ENCODE peak calls at places on chromosomes 4 and X, in six cellular contexts. One of them, this sample, is unnamed.

GRCh38 chr4:127732623-127733199 is 2.5 kb downstream of the SLC25A31 start:
- DNase-seq in iPS-NIHi11: peak
- DNase-seq in stimulated activated CD8-positive, alpha-beta memory T cell treated with anti-CD3 and anti-CD28 coated beads, Interleukin-15, amount 100 ng/mL, for 1 hour: no peak
- DNase-seq in GM12865: peak
- DNase-seq in effector CD4-positive, alpha-beta T cell: no peak
- DNase-seq in brain microvascular endothelial cell: peak
- DNase-seq in this sample: peak

GRCh38 chrX:119015407-119016242 is 41.2 kb downstream of the LONRF3 start:
- DNase-seq in GM12865: peak
- DNase-seq in iPS-NIHi11: no peak
- DNase-seq in stimulated activated CD8-positive, alpha-beta memory T cell treated with anti-CD3 and anti-CD28 coated beads, Interleukin-15, amount 100 ng/mL, for 1 hour: no peak
- DNase-seq in brain microvascular endothelial cell: peak
- DNase-seq in effector CD4-positive, alpha-beta T cell: no peak
- DNase-seq in this sample: no peak

GRCh38 chrX:45761920-45762319 is 561.2 kb upstream of the DIPK2B start:
- DNase-seq in brain microvascular endothelial cell: no peak
- DNase-seq in iPS-NIHi11: no peak
- DNase-seq in effector CD4-positive, alpha-beta T cell: no peak
- DNase-seq in stimulated activated CD8-positive, alpha-beta memory T cell treated with anti-CD3 and anti-CD28 coated beads, Interleukin-15, amount 100 ng/mL, for 1 hour: no peak
- DNase-seq in GM12865: no peak
- DNase-seq in this sample: no peak

GRCh38 chr4:94933799-94934198 is 176.0 kb downstream of the BMPR1B start:
- DNase-seq in effector CD4-positive, alpha-beta T cell: no peak
- DNase-seq in brain microvascular endothelial cell: peak
- DNase-seq in iPS-NIHi11: no peak
- DNase-seq in stimulated activated CD8-positive, alpha-beta memory T cell treated with anti-CD3 and anti-CD28 coated beads, Interleukin-15, amount 100 ng/mL, for 1 hour: no peak
- DNase-seq in GM12865: no peak
- DNase-seq in this sample: no peak

GRCh38 chr4:602559-602942 is 22.8 kb upstream of the PDE6B start:
- DNase-seq in iPS-NIHi11: peak
- DNase-seq in GM12865: no peak
- DNase-seq in effector CD4-positive, alpha-beta T cell: no peak
- DNase-seq in stimulated activated CD8-positive, alpha-beta memory T cell treated with anti-CD3 and anti-CD28 coated beads, Interleukin-15, amount 100 ng/mL, for 1 hour: peak
- DNase-seq in brain microvascular endothelial cell: no peak
- DNase-seq in this sample: peak

GRCh38 chrX:103398321-103398937 is 22.1 kb downstream of the BEX3 start:
- DNase-seq in iPS-NIHi11: no peak
- DNase-seq in stimulated activated CD8-positive, alpha-beta memory T cell treated with anti-CD3 and anti-CD28 coated beads, Interleukin-15, amount 100 ng/mL, for 1 hour: no peak
- DNase-seq in brain microvascular endothelial cell: peak
- DNase-seq in GM12865: no peak
- DNase-seq in effector CD4-positive, alpha-beta T cell: no peak
- DNase-seq in this sample: no peak

GRCh38 chrX:16267431-16267830 is 100.2 kb downstream of the MAGEB17 start:
- DNase-seq in iPS-NIHi11: no peak
- DNase-seq in stimulated activated CD8-positive, alpha-beta memory T cell treated with anti-CD3 and anti-CD28 coated beads, Interleukin-15, amount 100 ng/mL, for 1 hour: no peak
- DNase-seq in GM12865: no peak
- DNase-seq in effector CD4-positive, alpha-beta T cell: no peak
- DNase-seq in brain microvascular endothelial cell: no peak
- DNase-seq in this sample: no peak

GRCh38 chr4:15947684-15948083 is 9.1 kb upstream of the FGFBP1 start:
- DNase-seq in brain microvascular endothelial cell: no peak
- DNase-seq in effector CD4-positive, alpha-beta T cell: no peak
- DNase-seq in GM12865: no peak
- DNase-seq in iPS-NIHi11: no peak
- DNase-seq in stimulated activated CD8-positive, alpha-beta memory T cell treated with anti-CD3 and anti-CD28 coated beads, Interleukin-15, amount 100 ng/mL, for 1 hour: no peak
- DNase-seq in this sample: no peak

GRCh38 chrX:120380699-120381098 is 18.8 kb downstream of the ATP1B4 start:
- DNase-seq in effector CD4-positive, alpha-beta T cell: no peak
- DNase-seq in stimulated activated CD8-positive, alpha-beta memory T cell treated with anti-CD3 and anti-CD28 coated beads, Interleukin-15, amount 100 ng/mL, for 1 hour: no peak
- DNase-seq in brain microvascular endothelial cell: no peak
- DNase-seq in GM12865: peak
- DNase-seq in iPS-NIHi11: peak
- DNase-seq in this sample: no peak

GRCh38 chrX:24372021-24372763 is 11.8 kb downstream of the SUPT20HL1 start:
- DNase-seq in effector CD4-positive, alpha-beta T cell: no peak
- DNase-seq in GM12865: no peak
- DNase-seq in stimulated activated CD8-positive, alpha-beta memory T cell treated with anti-CD3 and anti-CD28 coated beads, Interleukin-15, amount 100 ng/mL, for 1 hour: no peak
- DNase-seq in iPS-NIHi11: no peak
- DNase-seq in brain microvascular endothelial cell: no peak
- DNase-seq in this sample: no peak

GRCh38 chrX:71195959-71196727 is 26.9 kb upstream of the GJB1 start:
- DNase-seq in GM12865: peak
- DNase-seq in effector CD4-positive, alpha-beta T cell: no peak
- DNase-seq in stimulated activated CD8-positive, alpha-beta memory T cell treated with anti-CD3 and anti-CD28 coated beads, Interleukin-15, amount 100 ng/mL, for 1 hour: no peak
- DNase-seq in iPS-NIHi11: peak
- DNase-seq in brain microvascular endothelial cell: no peak
- DNase-seq in this sample: no peak

GRCh38 chr4:108683479-108683878 is 33.1 kb downstream of the OSTC start:
- DNase-seq in brain microvascular endothelial cell: peak
- DNase-seq in stimulated activated CD8-positive, alpha-beta memory T cell treated with anti-CD3 and anti-CD28 coated beads, Interleukin-15, amount 100 ng/mL, for 1 hour: no peak
- DNase-seq in GM12865: peak
- DNase-seq in effector CD4-positive, alpha-beta T cell: no peak
- DNase-seq in iPS-NIHi11: peak
- DNase-seq in this sample: no peak

GRCh38 chrX:19382500-19383145 is 38.9 kb downstream of the PDHA1 start:
- DNase-seq in stimulated activated CD8-positive, alpha-beta memory T cell treated with anti-CD3 and anti-CD28 coated beads, Interleukin-15, amount 100 ng/mL, for 1 hour: peak
- DNase-seq in effector CD4-positive, alpha-beta T cell: peak
- DNase-seq in brain microvascular endothelial cell: peak
- DNase-seq in iPS-NIHi11: peak
- DNase-seq in GM12865: peak
- DNase-seq in this sample: no peak

GRCh38 chr4:141458501-141458900 is 177.9 kb upstream of the IL15 start:
- DNase-seq in GM12865: no peak
- DNase-seq in brain microvascular endothelial cell: peak
- DNase-seq in iPS-NIHi11: no peak
- DNase-seq in effector CD4-positive, alpha-beta T cell: no peak
- DNase-seq in stimulated activated CD8-positive, alpha-beta memory T cell treated with anti-CD3 and anti-CD28 coated beads, Interleukin-15, amount 100 ng/mL, for 1 hour: no peak
- DNase-seq in this sample: no peak

GRCh38 chr4:15479089-15479912 is 9.6 kb downstream of the CC2D2A start:
- DNase-seq in GM12865: peak
- DNase-seq in iPS-NIHi11: peak
- DNase-seq in stimulated activated CD8-positive, alpha-beta memory T cell treated with anti-CD3 and anti-CD28 coated beads, Interleukin-15, amount 100 ng/mL, for 1 hour: no peak
- DNase-seq in brain microvascular endothelial cell: peak
- DNase-seq in effector CD4-positive, alpha-beta T cell: no peak
- DNase-seq in this sample: no peak

GRCh38 chr4:124943145-124943889 is 230.8 kb upstream of the ANKRD50 start:
- DNase-seq in GM12865: no peak
- DNase-seq in brain microvascular endothelial cell: peak
- DNase-seq in iPS-NIHi11: no peak
- DNase-seq in effector CD4-positive, alpha-beta T cell: no peak
- DNase-seq in stimulated activated CD8-positive, alpha-beta memory T cell treated with anti-CD3 and anti-CD28 coated beads, Interleukin-15, amount 100 ng/mL, for 1 hour: no peak
- DNase-seq in this sample: no peak

GRCh38 chr4:124414641-124415040 is 297.9 kb downstream of the ANKRD50 start:
- DNase-seq in stimulated activated CD8-positive, alpha-beta memory T cell treated with anti-CD3 and anti-CD28 coated beads, Interleukin-15, amount 100 ng/mL, for 1 hour: no peak
- DNase-seq in GM12865: no peak
- DNase-seq in iPS-NIHi11: no peak
- DNase-seq in brain microvascular endothelial cell: peak
- DNase-seq in effector CD4-positive, alpha-beta T cell: no peak
- DNase-seq in this sample: no peak

GRCh38 chrX:110786486-110786885 is 9.1 kb downstream of the CHRDL1 start:
- DNase-seq in iPS-NIHi11: no peak
- DNase-seq in brain microvascular endothelial cell: no peak
- DNase-seq in stimulated activated CD8-positive, alpha-beta memory T cell treated with anti-CD3 and anti-CD28 coated beads, Interleukin-15, amount 100 ng/mL, for 1 hour: no peak
- DNase-seq in GM12865: no peak
- DNase-seq in effector CD4-positive, alpha-beta T cell: no peak
- DNase-seq in this sample: no peak

GRCh38 chrX:115972717-115973116 is 197.8 kb upstream of the AGTR2 start:
- DNase-seq in iPS-NIHi11: no peak
- DNase-seq in brain microvascular endothelial cell: no peak
- DNase-seq in stimulated activated CD8-positive, alpha-beta memory T cell treated with anti-CD3 and anti-CD28 coated beads, Interleukin-15, amount 100 ng/mL, for 1 hour: no peak
- DNase-seq in GM12865: no peak
- DNase-seq in effector CD4-positive, alpha-beta T cell: no peak
- DNase-seq in this sample: no peak

GRCh38 chr4:25727711-25728493 is 72.3 kb downstream of the SLC34A2 start:
- DNase-seq in effector CD4-positive, alpha-beta T cell: no peak
- DNase-seq in iPS-NIHi11: peak
- DNase-seq in brain microvascular endothelial cell: no peak
- DNase-seq in GM12865: peak
- DNase-seq in stimulated activated CD8-positive, alpha-beta memory T cell treated with anti-CD3 and anti-CD28 coated beads, Interleukin-15, amount 100 ng/mL, for 1 hour: no peak
- DNase-seq in this sample: no peak

This sample was measured in NCI-H1048.